ENCODE peak calls at places on chromosomes 16 and 17, in nine cellular contexts. M is transverse colon, W is fibroblast of lung, K is colonic mucosa, X is mesenchymal stem cell, F is tibial nerve, B is mammary epithelial cell, I is SJCRH30, V is A549. R is an unnamed sample.

GRCh38 chr16:2835638-2836493 is 5.8 kb downstream of the ZG16B start:
- DNase-seq in M (peak; percentile 63), W (peak; percentile 100), K (peak; percentile 70), X (peak; percentile 93), F (no peak), B (peak; percentile 99), I (peak; percentile 76), V (peak; percentile 93), R (peak; percentile 57)

GRCh38 chr16:84423416-84423837 is 55.1 kb downstream of the ATP2C2 start:
- DNase-seq in M (no peak), W (peak; percentile 42), K (peak; percentile 42), X (peak; percentile 23), F (no peak), B (peak; percentile 48), I (peak; percentile 13), V (peak; percentile 66), R (no peak)

GRCh38 chr17:30379303-30380105 is 777 bp downstream of the CPD start:
- DNase-seq in M (peak; percentile 33), W (no peak), K (peak; percentile 34), X (peak; percentile 20), F (no peak), B (no peak), I (peak; percentile 22), V (peak; percentile 31), R (peak; percentile 88)

GRCh38 chr17:57294075-57294474 is 37.8 kb downstream of the MSI2 start:
- DNase-seq in M (no peak), W (no peak), K (no peak), X (no peak), F (no peak), B (no peak), I (no peak), V (no peak), R (no peak)

GRCh38 chr17:48711128-48711527 is 11.2 kb downstream of the PRAC1 start:
- DNase-seq in M (no peak), W (no peak), K (no peak), X (no peak), F (no peak), B (no peak), I (no peak), V (no peak), R (no peak)

GRCh38 chr17:17713839-17714238 is 32.6 kb downstream of the RAI1 start:
- DNase-seq in M (no peak), W (peak; percentile 84), K (no peak), X (peak; percentile 89), F (no peak), B (no peak), I (peak; percentile 63), V (no peak), R (no peak)

GRCh38 chr17:49646391-49647255 is 31.3 kb downstream of the SPOP start:
- DNase-seq in M (peak; percentile 24), W (peak; percentile 92), K (no peak), X (peak; percentile 86), F (no peak), B (peak; percentile 85), I (peak; percentile 19), V (no peak), R (peak; percentile 51)

GRCh38 chr16:30395155-30395991 is at the start of gene ZNF48:
- DNase-seq in M (peak; percentile 89), W (peak; percentile 91), K (peak; percentile 72), X (peak; percentile 90), F (peak; percentile 62), B (peak; percentile 56), I (peak; percentile 91), V (peak; percentile 59), R (peak; percentile 93)

DNA sequence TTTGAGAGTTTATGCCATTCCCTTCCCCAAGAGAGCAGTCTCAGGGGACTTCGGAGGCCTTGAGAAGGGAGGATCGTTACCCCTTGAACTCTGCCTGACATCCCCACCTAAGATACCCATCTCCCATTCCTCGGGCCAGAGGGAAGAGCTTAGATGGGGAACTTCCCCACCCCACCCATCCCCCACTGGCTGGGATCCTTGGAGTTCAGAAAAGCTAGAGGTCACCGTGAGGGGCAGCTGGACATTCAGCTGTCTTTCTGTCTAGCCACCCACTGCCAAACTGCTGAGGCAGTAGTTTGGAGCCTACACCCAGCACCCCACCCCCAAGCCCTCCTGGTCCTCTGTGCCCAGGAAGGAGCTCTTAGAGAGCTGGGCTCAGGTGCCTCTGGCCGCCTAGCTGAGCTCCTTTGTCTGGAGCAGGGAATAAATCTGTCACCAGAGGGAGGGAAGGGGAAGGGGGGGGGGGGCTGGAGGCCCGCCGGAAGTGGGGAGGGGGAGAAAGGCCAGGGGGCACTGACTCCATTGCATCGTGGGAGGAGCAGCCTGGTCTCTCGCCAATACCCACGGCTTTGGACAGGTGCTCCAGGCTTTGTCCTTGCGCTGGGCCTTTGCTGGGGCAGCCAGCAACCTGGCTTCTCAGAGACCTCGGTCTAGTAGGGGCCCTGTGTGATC is 1.0 kb downstream of the HSD11B2 start:
- DNase-seq in M (no peak), W (no peak), K (peak; percentile 59), X (no peak), F (no peak), B (no peak), I (no peak), V (no peak), R (no peak)
- H3K4me1 ChIP-seq in M (peaks cover 36% of the 10 kb centered on the region), W (peaks cover 5% of the 10 kb centered on the region), K (peaks cover 3% of the 10 kb centered on the region), X (peaks cover 26% of the 10 kb centered on the region), F (peaks cover 16% of the 10 kb centered on the region), B (peaks cover 13% of the 10 kb centered on the region), I (peaks cover 6% of the 10 kb centered on the region), V (peaks cover 9% of the 10 kb centered on the region), R (peaks cover 21% of the 10 kb centered on the region)

GRCh38 chr17:38325221-38325851 is 18.4 kb downstream of the GPR179 start:
- DNase-seq in M (no peak), W (no peak), K (no peak), X (no peak), F (no peak), B (no peak), I (no peak), V (no peak), R (no peak)
- H3K27ac ChIP-seq in M (no peak overlapping the region), W (no peak overlapping the region), K (no peak overlapping the region), X (no peak overlapping the region), F (peak overlapping the region; percentile 90), B (no peak overlapping the region), I (no peak overlapping the region), V (no peak overlapping the region), R (no peak overlapping the region)

DNA sequence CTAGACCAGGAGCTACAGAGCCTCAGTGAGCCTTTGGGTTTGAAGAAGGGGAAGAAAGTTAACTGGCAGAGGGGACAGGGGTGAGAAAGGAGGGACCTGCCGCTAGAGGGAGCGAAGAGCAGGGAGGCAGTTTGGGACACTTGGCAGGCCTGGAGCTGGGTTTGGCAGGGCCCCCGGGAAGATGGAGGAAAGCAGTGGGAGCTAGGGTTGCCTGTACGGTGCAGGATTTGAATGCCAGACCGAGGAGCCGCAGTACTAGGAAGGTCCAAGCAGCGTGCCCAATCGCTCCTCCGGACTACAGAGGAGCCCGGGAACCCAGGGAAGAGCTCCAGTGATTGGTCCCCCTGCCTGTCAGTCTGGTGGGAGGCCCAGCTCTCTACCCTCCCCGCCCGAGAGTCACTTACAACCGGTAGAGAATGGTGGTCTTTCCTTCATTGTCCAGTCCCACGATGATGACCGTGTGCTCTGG is 1.3 kb downstream of the ARL5C start:
- DNase-seq in M (peak; percentile 88), W (peak; percentile 94), K (peak; percentile 84), X (peak; percentile 95), F (peak; percentile 78), B (peak; percentile 71), I (peak; percentile 89), V (peak; percentile 99), R (peak; percentile 85)
- H3K4me1 ChIP-seq in M (peaks cover 14% of the 10 kb centered on the region), W (no peaks in the 10 kb centered on the region), K (peaks cover 4% of the 10 kb centered on the region), X (peaks cover 5% of the 10 kb centered on the region), F (peaks cover 15% of the 10 kb centered on the region), B (peaks cover 10% of the 10 kb centered on the region), I (no peaks in the 10 kb centered on the region), V (peaks cover 6% of the 10 kb centered on the region), R (peaks cover 40% of the 10 kb centered on the region)

DNA sequence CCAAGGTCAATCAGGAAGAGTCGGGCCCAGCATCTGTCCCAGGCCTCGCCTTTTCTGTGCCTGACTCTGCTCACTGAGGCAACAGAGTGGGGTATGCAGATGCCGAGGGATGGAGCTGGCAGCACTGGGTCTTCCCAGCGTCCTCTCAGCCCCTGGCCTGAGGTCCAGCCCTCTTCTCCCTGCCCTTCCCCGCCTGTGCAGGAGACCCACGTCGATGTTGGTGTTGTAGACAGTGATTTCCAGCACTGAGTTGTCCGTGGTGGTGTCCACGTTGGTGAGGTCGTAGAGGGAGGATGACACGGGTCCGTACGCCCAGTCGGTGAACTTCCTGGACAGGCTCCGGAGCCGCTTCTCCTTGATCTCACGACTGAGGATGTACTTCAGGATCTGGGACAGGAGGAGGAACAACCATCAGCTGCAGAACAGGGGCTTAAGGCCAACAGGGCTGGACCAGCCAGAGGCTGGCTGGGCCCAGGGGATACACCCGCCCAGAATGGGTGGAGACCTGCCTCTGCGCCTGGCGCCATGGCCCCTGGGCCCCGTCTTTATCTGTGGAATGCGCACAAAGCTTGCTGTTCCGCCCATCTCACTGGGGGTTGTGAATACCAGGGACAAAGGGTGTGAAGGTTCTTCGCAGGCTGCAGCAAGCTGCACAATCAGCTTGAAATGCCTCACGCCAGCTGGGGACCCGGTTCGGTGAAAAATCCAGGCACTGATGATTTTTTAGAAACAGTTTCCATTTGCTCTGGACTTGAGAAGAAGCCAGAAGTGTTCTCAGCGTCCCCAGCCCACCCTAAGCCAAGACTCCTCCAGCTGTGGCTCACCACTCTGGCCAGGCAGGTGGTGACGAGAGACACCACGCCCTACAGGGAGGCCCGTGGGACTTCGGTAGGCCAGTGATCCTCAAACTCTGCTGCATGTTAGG is 27.5 kb downstream of the TRPV3 start:
- DNase-seq in M (no peak), W (peak; percentile 44), K (peak; percentile 39), X (no peak), F (peak; percentile 30), B (no peak), I (no peak), V (no peak), R (no peak)
- H3K27ac ChIP-seq in M (no peak overlapping the region), W (no peak overlapping the region), K (no peak overlapping the region), X (no peak overlapping the region), F (peak overlapping the region; percentile 96), B (no peak overlapping the region), I (no peak overlapping the region), V (no peak overlapping the region), R (no peak overlapping the region)

DNA sequence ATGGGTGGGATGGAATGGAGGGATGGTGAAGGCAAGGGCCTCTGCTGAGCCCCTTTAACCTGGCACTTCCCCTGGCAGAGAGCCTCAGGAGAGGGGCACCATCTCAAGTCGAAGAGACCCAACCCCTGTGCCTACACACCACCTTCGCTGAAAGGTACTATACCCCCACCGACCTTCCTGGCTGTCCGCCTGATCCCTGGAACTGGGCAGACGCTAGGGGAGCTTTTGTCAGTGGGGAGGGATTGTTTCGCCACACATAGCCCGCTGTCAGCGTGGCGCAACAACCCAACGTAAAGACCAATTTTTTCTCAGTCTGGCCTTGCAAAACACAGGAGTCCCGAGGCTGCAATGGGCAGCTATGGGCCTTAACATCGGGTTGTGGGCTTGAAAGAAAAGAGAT is 3.1 kb downstream of the PPP1R1B start:
- DNase-seq in M (peak; percentile 22), W (no peak), K (no peak), X (no peak), F (no peak), B (no peak), I (no peak), V (no peak), R (no peak)
- H3K4me1 ChIP-seq in M (peaks cover 49% of the 10 kb centered on the region), W (no peaks in the 10 kb centered on the region), K (peaks cover 19% of the 10 kb centered on the region), X (peaks cover 27% of the 10 kb centered on the region), F (peaks cover 22% of the 10 kb centered on the region), B (peaks cover 24% of the 10 kb centered on the region), I (no peaks in the 10 kb centered on the region), V (peaks cover 7% of the 10 kb centered on the region), R (peaks cover 45% of the 10 kb centered on the region)